ENCODE peak calls at places on chromosomes 7 and 10, in six cellular contexts. One of them, this sample, is unnamed.

GRCh38 chr7:1922071-1922869 is 252.2 kb downstream of the ELFN1 start:
- DNase-seq in AG04450: no peak
- DNase-seq in fibroblast of lung: peak; percentile 29
- DNase-seq in tibial artery: no peak
- DNase-seq in OCI-LY7: no peak
- DNase-seq in endodermal cell: no peak
- DNase-seq in this sample: no peak

GRCh38 chr10:20276127-20276979 is 460.1 kb downstream of the PLXDC2 start:
- DNase-seq in fibroblast of lung: no peak
- DNase-seq in AG04450: no peak
- DNase-seq in tibial artery: no peak
- DNase-seq in OCI-LY7: no peak
- DNase-seq in endodermal cell: no peak
- DNase-seq in this sample: no peak

GRCh38 chr10:60573342-60573741 is 183.7 kb upstream of the ANK3 start:
- DNase-seq in tibial artery: no peak
- DNase-seq in OCI-LY7: no peak
- DNase-seq in endodermal cell: peak; percentile 56
- DNase-seq in AG04450: no peak
- DNase-seq in fibroblast of lung: no peak
- DNase-seq in this sample: no peak

GRCh38 chr7:80637911-80638765 is at the start of gene CD36:
- DNase-seq in fibroblast of lung: no peak
- DNase-seq in tibial artery: peak; percentile 20
- DNase-seq in OCI-LY7: no peak
- DNase-seq in endodermal cell: no peak
- DNase-seq in AG04450: no peak
- DNase-seq in this sample: no peak

GRCh38 chr7:116598846-116599245 is 73.2 kb upstream of the MET start:
- DNase-seq in endodermal cell: no peak
- DNase-seq in AG04450: no peak
- DNase-seq in fibroblast of lung: no peak
- DNase-seq in tibial artery: no peak
- DNase-seq in OCI-LY7: no peak
- DNase-seq in this sample: no peak

GRCh38 chr10:77188511-77188910 is 449.1 kb downstream of the KCNMA1 start:
- DNase-seq in AG04450: no peak
- DNase-seq in tibial artery: no peak
- DNase-seq in endodermal cell: no peak
- DNase-seq in OCI-LY7: no peak
- DNase-seq in fibroblast of lung: no peak
- DNase-seq in this sample: no peak

GRCh38 chr10:95552680-95553342 is 8.4 kb downstream of the SORBS1 start:
- DNase-seq in endodermal cell: no peak
- DNase-seq in AG04450: no peak
- DNase-seq in OCI-LY7: no peak
- DNase-seq in tibial artery: no peak
- DNase-seq in fibroblast of lung: no peak
- DNase-seq in this sample: no peak

GRCh38 chr7:121744877-121745276 is 128.1 kb upstream of the PTPRZ1 start:
- DNase-seq in OCI-LY7: no peak
- DNase-seq in fibroblast of lung: no peak
- DNase-seq in AG04450: no peak
- DNase-seq in tibial artery: no peak
- DNase-seq in endodermal cell: no peak
- DNase-seq in this sample: no peak

GRCh38 chr7:123183431-123183830 is 16.3 kb downstream of the SLC13A1 start:
- DNase-seq in fibroblast of lung: no peak
- DNase-seq in tibial artery: no peak
- DNase-seq in AG04450: no peak
- DNase-seq in OCI-LY7: no peak
- DNase-seq in endodermal cell: no peak
- DNase-seq in this sample: no peak

GRCh38 chr10:71235808-71236207 is 23.4 kb downstream of the UNC5B start:
- DNase-seq in endodermal cell: no peak
- DNase-seq in OCI-LY7: no peak
- DNase-seq in fibroblast of lung: no peak
- DNase-seq in tibial artery: no peak
- DNase-seq in AG04450: no peak
- DNase-seq in this sample: no peak

GRCh38 chr7:88357794-88358533 is 51.3 kb upstream of the STEAP4 start:
- DNase-seq in endodermal cell: no peak
- DNase-seq in AG04450: no peak
- DNase-seq in OCI-LY7: peak; percentile 1
- DNase-seq in tibial artery: no peak
- DNase-seq in fibroblast of lung: no peak
- DNase-seq in this sample: no peak

GRCh38 chr7:107069457-107069856 is 25.0 kb downstream of the PRKAR2B start:
- DNase-seq in fibroblast of lung: no peak
- DNase-seq in tibial artery: no peak
- DNase-seq in AG04450: no peak
- DNase-seq in endodermal cell: no peak
- DNase-seq in OCI-LY7: no peak
- DNase-seq in this sample: no peak

GRCh38 chr7:46554688-46555422 is 633.8 kb upstream of the IGFBP3 start:
- DNase-seq in fibroblast of lung: peak; percentile 40
- DNase-seq in AG04450: no peak
- DNase-seq in endodermal cell: no peak
- DNase-seq in OCI-LY7: no peak
- DNase-seq in tibial artery: no peak
- DNase-seq in this sample: no peak

GRCh38 chr10:124541076-124541903 is 79.7 kb downstream of the LHPP start:
- DNase-seq in OCI-LY7: no peak
- DNase-seq in tibial artery: no peak
- DNase-seq in endodermal cell: no peak
- DNase-seq in fibroblast of lung: no peak
- DNase-seq in AG04450: no peak
- DNase-seq in this sample: no peak

GRCh38 chr10:15879058-15879457 is 18.8 kb upstream of the MINDY3 start:
- DNase-seq in AG04450: no peak
- DNase-seq in endodermal cell: no peak
- DNase-seq in OCI-LY7: peak; percentile 39
- DNase-seq in tibial artery: no peak
- DNase-seq in fibroblast of lung: peak; percentile 55
- DNase-seq in this sample: no peak

GRCh38 chr7:69365588-69366241 is 232.6 kb upstream of the AUTS2 start:
- DNase-seq in fibroblast of lung: peak; percentile 7
- DNase-seq in endodermal cell: no peak
- DNase-seq in OCI-LY7: no peak
- DNase-seq in AG04450: no peak
- DNase-seq in tibial artery: no peak
- DNase-seq in this sample: no peak

GRCh38 chr7:17369686-17370426 is 71.4 kb downstream of the AHR start:
- DNase-seq in endodermal cell: no peak
- DNase-seq in AG04450: peak; percentile 83
- DNase-seq in OCI-LY7: no peak
- DNase-seq in fibroblast of lung: peak; percentile 99
- DNase-seq in tibial artery: no peak
- DNase-seq in this sample: no peak

GRCh38 chr10:26503911-26504310 is 65.8 kb downstream of the APBB1IP start:
- DNase-seq in fibroblast of lung: no peak
- DNase-seq in OCI-LY7: peak; percentile 28
- DNase-seq in AG04450: no peak
- DNase-seq in endodermal cell: peak; percentile 77
- DNase-seq in tibial artery: no peak
- DNase-seq in this sample: peak; percentile 28

GRCh38 chr7:13990319-13990983 is 985 bp upstream of the ETV1 start:
- DNase-seq in tibial artery: peak; percentile 54
- DNase-seq in endodermal cell: peak; percentile 94
- DNase-seq in OCI-LY7: no peak
- DNase-seq in fibroblast of lung: peak; percentile 56
- DNase-seq in AG04450: no peak
- DNase-seq in this sample: no peak

GRCh38 chr7:13989944-13990295 is 454 bp upstream of the ETV1 start:
- DNase-seq in endodermal cell: no peak
- DNase-seq in AG04450: no peak
- DNase-seq in fibroblast of lung: no peak
- DNase-seq in tibial artery: no peak
- DNase-seq in OCI-LY7: no peak
- DNase-seq in this sample: no peak

GRCh38 chr7:13991791-13992620 is 2.5 kb upstream of the ETV1 start:
- DNase-seq in OCI-LY7: no peak
- DNase-seq in fibroblast of lung: peak; percentile 44
- DNase-seq in tibial artery: no peak
- DNase-seq in AG04450: no peak
- DNase-seq in endodermal cell: peak; percentile 49
- DNase-seq in this sample: no peak

GRCh38 chr7:13990984-13991790 is 1.7 kb upstream of the ETV1 start:
- DNase-seq in tibial artery: peak; percentile 98
- DNase-seq in OCI-LY7: no peak
- DNase-seq in AG04450: peak; percentile 95
- DNase-seq in fibroblast of lung: peak; percentile 99
- DNase-seq in endodermal cell: peak; percentile 99
- DNase-seq in this sample: peak; percentile 36

DNA sequence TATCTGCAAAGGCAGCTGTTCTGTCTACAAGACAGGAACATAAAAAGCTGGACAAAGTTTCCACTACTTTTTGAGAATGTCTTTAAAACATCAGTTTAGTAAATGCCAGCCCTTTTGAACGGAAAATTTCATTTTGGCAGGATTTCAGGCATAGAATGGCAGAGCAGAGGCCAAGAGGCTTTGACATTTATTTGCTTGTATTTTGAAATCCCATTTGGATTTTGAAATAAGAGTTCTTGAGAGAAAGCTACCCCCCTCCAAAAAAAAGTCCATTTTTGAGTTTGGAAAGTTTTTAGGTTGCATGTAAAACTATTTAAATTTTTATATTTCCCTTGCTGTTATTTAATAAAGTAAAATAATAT is 3.1 kb upstream of the ETV1 start:
- DNase-seq in fibroblast of lung: no peak
- DNase-seq in AG04450: no peak
- DNase-seq in OCI-LY7: no peak
- DNase-seq in endodermal cell: no peak
- DNase-seq in tibial artery: no peak
- DNase-seq in this sample: no peak
- H3K27ac ChIP-seq in fibroblast of lung: peak overlapping the region; percentile 86
- H3K27ac ChIP-seq in AG04450: peak overlapping the region; percentile 94
- H3K27ac ChIP-seq in OCI-LY7: no peak overlapping the region
- H3K27ac ChIP-seq in endodermal cell: no peak overlapping the region
- H3K27ac ChIP-seq in tibial artery: peak overlapping the region; percentile 86
- H3K27ac ChIP-seq in this sample: no peak overlapping the region

DNA sequence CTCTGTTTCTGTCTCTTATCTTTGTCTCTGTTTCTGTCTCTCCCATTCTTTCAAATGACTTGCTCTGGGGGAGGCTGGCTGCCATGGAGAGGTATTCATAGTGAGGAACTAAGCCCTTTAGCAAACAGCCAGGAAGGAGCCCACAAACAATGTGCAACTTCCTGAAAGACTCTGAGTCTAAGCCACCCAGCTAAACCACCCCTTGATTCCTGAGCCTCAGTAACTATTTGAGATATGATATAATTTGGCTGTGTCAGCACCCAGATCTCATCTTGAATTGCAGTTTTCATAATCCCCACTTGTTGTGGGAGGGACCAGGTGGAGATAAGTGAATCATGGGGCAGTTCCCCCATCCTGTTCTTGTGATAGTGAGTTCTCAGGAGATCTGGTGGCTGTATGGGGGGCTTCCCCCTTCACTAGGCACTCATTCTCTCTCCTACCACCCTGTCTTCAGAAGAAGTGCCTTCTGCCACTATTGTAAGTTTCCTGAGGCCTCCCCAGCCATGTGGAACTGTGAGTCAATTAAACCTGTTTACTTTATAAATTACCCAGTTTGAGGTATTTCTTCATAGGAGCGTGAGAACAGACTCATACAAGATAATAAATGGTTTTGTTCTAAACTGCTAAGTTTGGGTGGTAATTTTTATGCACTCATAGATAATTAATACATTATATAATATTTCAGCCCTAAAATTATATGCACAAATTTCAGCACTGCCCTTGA is 121.2 kb upstream of the FOXP2 start:
- DNase-seq in AG04450: no peak
- DNase-seq in OCI-LY7: no peak
- DNase-seq in tibial artery: no peak
- DNase-seq in endodermal cell: peak; percentile 71
- DNase-seq in fibroblast of lung: no peak
- DNase-seq in this sample: no peak
- H3K27ac ChIP-seq in AG04450: no peak overlapping the region
- H3K27ac ChIP-seq in OCI-LY7: no peak overlapping the region
- H3K27ac ChIP-seq in tibial artery: no peak overlapping the region
- H3K27ac ChIP-seq in endodermal cell: no peak overlapping the region
- H3K27ac ChIP-seq in fibroblast of lung: no peak overlapping the region
- H3K27ac ChIP-seq in this sample: no peak overlapping the region

DNA sequence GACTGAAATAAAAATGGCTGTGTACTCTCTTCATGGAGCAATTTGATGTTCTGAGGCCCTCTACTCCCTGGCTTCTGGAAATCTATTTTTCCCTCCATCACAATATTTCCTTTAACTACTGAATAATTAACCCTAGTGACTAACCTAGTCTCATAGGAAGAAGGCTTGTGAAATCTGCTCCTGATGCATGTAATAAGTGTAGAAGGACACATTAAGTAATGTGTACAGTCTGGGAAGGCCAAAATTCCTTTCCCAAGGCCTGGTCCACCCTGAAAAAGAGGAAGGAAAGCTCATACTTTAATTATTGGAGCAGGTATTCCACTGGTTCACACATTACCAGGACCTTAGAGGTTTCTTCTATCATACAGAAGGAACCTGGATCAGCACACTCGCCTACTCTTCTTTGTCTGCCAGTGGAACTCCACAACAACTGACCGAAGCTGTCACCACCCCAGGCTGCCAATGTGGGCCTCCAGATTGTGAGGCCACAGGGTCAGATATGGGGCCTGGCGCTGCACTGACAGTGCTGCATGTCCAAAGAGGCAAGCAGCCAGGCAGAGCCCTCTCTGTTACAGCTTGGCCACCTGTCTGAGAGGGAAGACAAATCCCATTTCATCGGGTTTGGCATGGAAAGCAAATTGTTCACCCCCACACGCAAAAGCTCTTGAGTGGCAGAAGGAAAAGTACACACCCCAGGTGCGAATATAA is 54.4 kb upstream of the FAM133B start:
- DNase-seq in endodermal cell: no peak
- DNase-seq in tibial artery: no peak
- DNase-seq in OCI-LY7: no peak
- DNase-seq in fibroblast of lung: peak; percentile 37
- DNase-seq in AG04450: no peak
- DNase-seq in this sample: no peak
- H3K27ac ChIP-seq in endodermal cell: no peak overlapping the region
- H3K27ac ChIP-seq in tibial artery: no peak overlapping the region
- H3K27ac ChIP-seq in OCI-LY7: no peak overlapping the region
- H3K27ac ChIP-seq in fibroblast of lung: no peak overlapping the region
- H3K27ac ChIP-seq in AG04450: no peak overlapping the region
- H3K27ac ChIP-seq in this sample: no peak overlapping the region

GRCh38 chr10:119518936-119519335 is 23.6 kb downstream of the RGS10 start:
- DNase-seq in endodermal cell: peak; percentile 53
- DNase-seq in OCI-LY7: no peak
- DNase-seq in fibroblast of lung: no peak
- DNase-seq in tibial artery: no peak
- DNase-seq in AG04450: no peak
- DNase-seq in this sample: no peak

GRCh38 chr10:119516381-119517234 is 25.9 kb downstream of the RGS10 start:
- DNase-seq in endodermal cell: peak; percentile 62
- DNase-seq in tibial artery: no peak
- DNase-seq in fibroblast of lung: no peak
- DNase-seq in OCI-LY7: peak; percentile 80
- DNase-seq in AG04450: no peak
- DNase-seq in this sample: peak; percentile 42

GRCh38 chr10:119518176-119518575 is 24.3 kb downstream of the RGS10 start:
- DNase-seq in endodermal cell: no peak
- DNase-seq in AG04450: no peak
- DNase-seq in tibial artery: no peak
- DNase-seq in fibroblast of lung: no peak
- DNase-seq in OCI-LY7: no peak
- DNase-seq in this sample: no peak

GRCh38 chr10:119517235-119518141 is 25.0 kb downstream of the RGS10 start:
- DNase-seq in OCI-LY7: peak; percentile 59
- DNase-seq in endodermal cell: peak; percentile 46
- DNase-seq in tibial artery: peak; percentile 57
- DNase-seq in AG04450: no peak
- DNase-seq in fibroblast of lung: no peak
- DNase-seq in this sample: peak; percentile 41

GRCh38 chr10:119515511-119516045 is 26.9 kb downstream of the RGS10 start:
- DNase-seq in fibroblast of lung: no peak
- DNase-seq in endodermal cell: peak; percentile 36
- DNase-seq in AG04450: no peak
- DNase-seq in OCI-LY7: no peak
- DNase-seq in tibial artery: no peak
- DNase-seq in this sample: no peak
- H3K27ac ChIP-seq in fibroblast of lung: no peak overlapping the region
- H3K27ac ChIP-seq in endodermal cell: no peak overlapping the region
- H3K27ac ChIP-seq in AG04450: no peak overlapping the region
- H3K27ac ChIP-seq in OCI-LY7: no peak overlapping the region
- H3K27ac ChIP-seq in tibial artery: no peak overlapping the region
- H3K27ac ChIP-seq in this sample: peak overlapping the region; percentile 91